ENCODE peak calls at places on chromosome 21, in six cellular contexts. N, B, L, S, G and Q are unnamed samples.

GRCh38 chr21:33897739-33898138 is 17.9 kb downstream of the ATP5PO start:
- DNase-seq in G (no peak), S (no peak), N (no peak), B (no peak), L (no peak), Q (no peak)

GRCh38 chr21:15355066-15355465 is 290.3 kb upstream of the NRIP1 start:
- DNase-seq in G (no peak), S (no peak), B (no peak), N (no peak), L (no peak), Q (no peak)

GRCh38 chr21:31196724-31197123 is 147.3 kb downstream of the TIAM1 start:
- DNase-seq in S (no peak), N (no peak), L (no peak), B (no peak), G (no peak), Q (no peak)

GRCh38 chr21:45835301-45836267 is 146.0 kb upstream of the COL6A1 start:
- DNase-seq in S (no peak), B (no peak), G (no peak), L (no peak), N (no peak), Q (no peak)

GRCh38 chr21:33441489-33442477 is 38.0 kb downstream of the TMEM50B start:
- DNase-seq in S (no peak), N (no peak), B (peak; percentile 81), G (no peak), L (no peak), Q (no peak)

GRCh38 chr21:42969193-42969600 is 5.2 kb upstream of the PKNOX1 start:
- DNase-seq in L (no peak), N (no peak), B (no peak), S (no peak), G (no peak), Q (no peak)

GRCh38 chr21:45087022-45087823 is 12.8 kb downstream of the ADARB1 start:
- DNase-seq in B (no peak), L (no peak), N (no peak), S (no peak), G (no peak), Q (no peak)

GRCh38 chr21:18350216-18350615 is 53.4 kb downstream of the TMPRSS15 start:
- DNase-seq in B (peak; percentile 17), S (no peak), L (no peak), G (no peak), N (no peak), Q (no peak)

GRCh38 chr21:25999935-26000582 is 170.5 kb downstream of the APP start:
- DNase-seq in B (no peak), L (no peak), G (peak; percentile 22), S (peak; percentile 11), N (no peak), Q (no peak)

GRCh38 chr21:37045139-37045538 is 27.7 kb downstream of the PIGP start:
- DNase-seq in L (no peak), S (no peak), B (no peak), N (no peak), G (no peak), Q (no peak)

GRCh38 chr21:35643176-35643575 is 417.1 kb downstream of the SETD4 start:
- DNase-seq in S (no peak), B (no peak), N (no peak), G (no peak), L (no peak), Q (no peak)

GRCh38 chr21:17442174-17442573 is 70.7 kb upstream of the CXADR start:
- DNase-seq in N (no peak), L (no peak), B (no peak), S (no peak), G (no peak), Q (no peak)

GRCh38 chr21:28745131-28746055 is 247.3 kb downstream of the LTN1 start:
- DNase-seq in B (peak; percentile 60), S (peak; percentile 59), N (peak; percentile 87), L (peak; percentile 50), G (peak; percentile 55), Q (peak; percentile 30)

GRCh38 chr21:16455526-16455925 is 725.7 kb downstream of the USP25 start:
- DNase-seq in L (no peak), S (no peak), N (no peak), G (no peak), B (no peak), Q (no peak)

GRCh38 chr21:33360281-33360680 is 35.5 kb downstream of the IFNAR1 start:
- DNase-seq in G (no peak), B (peak; percentile 27), L (no peak), N (no peak), S (no peak), Q (no peak)

GRCh38 chr21:18403685-18404084 is at the start of gene TMPRSS15:
- DNase-seq in L (no peak), G (no peak), S (no peak), B (no peak), N (no peak), Q (no peak)

GRCh38 chr21:38806153-38806941 is 618 bp downstream of the ETS2 start:
- DNase-seq in G (peak; percentile 38), L (peak; percentile 18), N (peak; percentile 78), S (peak; percentile 56), B (no peak), Q (no peak)